ENCODE peak calls at places on chromosomes 11 and 22, in four cellular contexts. H is GM23248, O is GM23338, C is neural progenitor cell. Y is an unnamed sample.

GRCh38 chr11:62560566-62561103 is 13.1 kb downstream of the EEF1G start:
- DNase-seq in H (peak), O (peak), C (peak), Y (peak)

GRCh38 chr11:121300972-121301699 is 8.6 kb downstream of the SC5D start:
- DNase-seq in H (no peak), O (no peak), C (no peak), Y (no peak)

GRCh38 chr11:135069884-135070283 is 657.8 kb upstream of the B3GAT1 start:
- DNase-seq in H (peak), O (no peak), C (no peak), Y (no peak)

GRCh38 chr11:106524446-106524845 is 447.0 kb downstream of the AASDHPPT start:
- DNase-seq in H (no peak), O (no peak), C (no peak), Y (no peak)

GRCh38 chr22:39522567-39523300 is 2.4 kb downstream of the ATF4 start:
- DNase-seq in H (peak), O (no peak), C (peak), Y (no peak)

GRCh38 chr22:33757443-33758124 is 162.7 kb downstream of the LARGE1 start:
- DNase-seq in H (no peak), O (peak), C (peak), Y (no peak)

GRCh38 chr11:116217006-116217405 is 555.8 kb downstream of the BUD13 start:
- DNase-seq in H (peak), O (peak), C (no peak), Y (no peak)

GRCh38 chr11:72773291-72773690 is 20.6 kb downstream of the STARD10 start:
- DNase-seq in H (peak), O (no peak), C (no peak), Y (no peak)

GRCh38 chr22:27386186-27386585 is 415.4 kb downstream of the MN1 start:
- DNase-seq in H (no peak), O (no peak), C (no peak), Y (no peak)

GRCh38 chr11:96035031-96035743 is 111.3 kb upstream of the MTMR2 start:
- DNase-seq in H (no peak), O (no peak), C (no peak), Y (no peak)

GRCh38 chr22:38760477-38761201 is 4.8 kb upstream of the SUN2 start:
- DNase-seq in H (peak), O (no peak), C (peak), Y (no peak)

GRCh38 chr11:12733091-12733490 is 58.9 kb downstream of the TEAD1 start:
- DNase-seq in H (no peak), O (no peak), C (no peak), Y (no peak)

GRCh38 chr11:76854709-76855108 is 6.0 kb upstream of the ACER3 start:
- DNase-seq in H (no peak), O (no peak), C (no peak), Y (no peak)

GRCh38 chr11:116927163-116927772 is 89.8 kb upstream of the APOA1 start:
- DNase-seq in H (peak), O (no peak), C (no peak), Y (no peak)

GRCh38 chr11:1838426-1839131 is at the start of gene TNNI2:
- DNase-seq in H (no peak), O (no peak), C (no peak), Y (no peak)

GRCh38 chr22:17913705-17914282 is 110.6 kb downstream of the MICAL3 start:
- DNase-seq in H (peak), O (no peak), C (no peak), Y (no peak)

GRCh38 chr22:47189056-47189916 is 426.8 kb downstream of the TBC1D22A start:
- DNase-seq in H (no peak), O (no peak), C (no peak), Y (no peak)

GRCh38 chr11:59144579-59145345 is 2.1 kb downstream of the FAM111A start:
- DNase-seq in H (peak), O (peak), C (peak), Y (peak)

GRCh38 chr11:131895865-131896264 is 525.5 kb downstream of the NTM start:
- DNase-seq in H (peak), O (no peak), C (no peak), Y (no peak)

GRCh38 chr11:68658661-68659060 is 25.7 kb upstream of the GAL start:
- DNase-seq in H (no peak), O (no peak), C (no peak), Y (no peak)

GRCh38 chr22:44271010-44271500 is 41.7 kb downstream of the SHISAL1 start:
- DNase-seq in H (no peak), O (no peak), C (no peak), Y (no peak)

GRCh38 chr11:124868322-124869274 is 3.4 kb downstream of the ROBO3 start:
- DNase-seq in H (no peak), O (peak), C (no peak), Y (no peak)
- H3K4me2 ChIP-seq in H (no peak), O (peak), C (peak), Y (no peak)

GRCh38 chr11:57407010-57407409 is 16.6 kb upstream of the PRG2 start:
- DNase-seq in H (no peak), O (no peak), C (no peak), Y (no peak)
- H3K4me2 ChIP-seq in H (peak), O (no peak), C (no peak), Y (no peak)

GRCh38 chr11:28735511-28735910 is 627.3 kb downstream of the METTL15 start:
- DNase-seq in H (no peak), O (no peak), C (no peak), Y (peak)

GRCh38 chr11:28739489-28740280 is 631.5 kb downstream of the METTL15 start:
- DNase-seq in H (no peak), O (no peak), C (no peak), Y (no peak)

GRCh38 chr11:28730889-28731288 is 622.7 kb downstream of the METTL15 start:
- DNase-seq in H (no peak), O (no peak), C (no peak), Y (peak)

GRCh38 chr11:28738549-28738948 is 630.4 kb downstream of the METTL15 start:
- DNase-seq in H (no peak), O (no peak), C (no peak), Y (no peak)

DNA sequence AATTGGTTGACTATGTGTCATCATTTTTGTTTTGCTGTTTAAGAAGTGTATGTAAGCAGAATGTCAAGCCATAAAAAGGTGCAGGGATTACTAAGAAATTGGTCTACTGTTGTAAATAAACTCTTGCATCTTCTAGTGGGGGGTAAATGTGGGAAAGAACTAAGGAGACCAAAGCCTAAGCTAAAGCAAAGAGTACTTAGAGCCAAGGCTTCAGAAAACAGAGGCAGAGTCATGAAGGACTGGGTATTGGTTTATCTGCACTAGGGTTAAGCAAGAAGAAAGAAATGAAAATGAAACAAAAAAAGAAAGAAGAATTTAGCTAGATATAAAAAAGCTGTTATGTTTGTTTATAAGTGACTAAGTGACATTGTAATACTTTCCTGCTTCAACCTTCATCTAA is 628.1 kb downstream of the METTL15 start:
- DNase-seq in H (no peak), O (no peak), C (no peak), Y (no peak)
- H3K4me2 ChIP-seq in H (no peak), O (no peak), C (no peak), Y (peak)

GRCh38 chr11:119091966-119092879 is 7.5 kb downstream of the HMBS start:
- DNase-seq in H (peak), O (no peak), C (no peak), Y (no peak)
- H3K4me2 ChIP-seq in H (peak), O (peak), C (peak), Y (no peak)

DNA sequence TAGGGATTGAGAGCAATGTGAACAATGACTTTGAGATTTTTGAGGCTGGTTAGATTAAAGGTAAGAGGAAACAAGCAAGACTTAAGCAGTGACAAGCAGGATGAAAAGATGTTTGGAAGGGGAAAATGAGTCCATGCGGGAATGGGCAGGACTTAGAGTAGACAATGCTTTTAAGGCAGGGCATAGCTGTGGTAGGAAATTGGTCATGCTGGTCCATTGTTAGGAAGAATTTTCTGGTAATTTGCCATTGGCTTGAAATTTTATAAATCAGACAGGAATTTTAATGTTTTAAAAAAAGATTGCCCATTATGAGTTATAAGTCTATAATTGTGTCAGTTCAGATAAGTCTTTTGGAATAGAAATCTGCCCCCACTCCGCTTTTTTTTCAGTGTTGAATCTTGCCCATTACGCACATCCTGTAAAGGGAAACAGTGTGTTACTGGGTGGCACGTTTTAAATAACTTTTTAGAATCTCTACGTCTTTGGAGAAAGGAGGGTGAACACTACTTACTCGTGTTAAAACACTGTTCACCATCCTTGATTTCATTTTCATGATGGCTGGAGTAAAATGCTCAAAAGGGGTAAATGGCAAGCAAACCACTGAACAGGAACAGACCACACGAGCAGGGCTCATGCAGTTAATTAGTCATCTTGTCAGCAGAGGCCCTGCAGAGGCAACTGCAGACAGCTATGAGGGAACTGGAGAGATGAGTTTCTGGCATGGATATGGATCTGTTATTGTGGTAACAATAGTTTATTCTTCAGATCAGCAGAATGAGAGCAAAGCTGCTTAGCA is 25.0 kb downstream of the SWAP70 start:
- DNase-seq in H (peak), O (no peak), C (peak), Y (no peak)
- H3K4me2 ChIP-seq in H (peak), O (peak), C (peak), Y (no peak)

DNA sequence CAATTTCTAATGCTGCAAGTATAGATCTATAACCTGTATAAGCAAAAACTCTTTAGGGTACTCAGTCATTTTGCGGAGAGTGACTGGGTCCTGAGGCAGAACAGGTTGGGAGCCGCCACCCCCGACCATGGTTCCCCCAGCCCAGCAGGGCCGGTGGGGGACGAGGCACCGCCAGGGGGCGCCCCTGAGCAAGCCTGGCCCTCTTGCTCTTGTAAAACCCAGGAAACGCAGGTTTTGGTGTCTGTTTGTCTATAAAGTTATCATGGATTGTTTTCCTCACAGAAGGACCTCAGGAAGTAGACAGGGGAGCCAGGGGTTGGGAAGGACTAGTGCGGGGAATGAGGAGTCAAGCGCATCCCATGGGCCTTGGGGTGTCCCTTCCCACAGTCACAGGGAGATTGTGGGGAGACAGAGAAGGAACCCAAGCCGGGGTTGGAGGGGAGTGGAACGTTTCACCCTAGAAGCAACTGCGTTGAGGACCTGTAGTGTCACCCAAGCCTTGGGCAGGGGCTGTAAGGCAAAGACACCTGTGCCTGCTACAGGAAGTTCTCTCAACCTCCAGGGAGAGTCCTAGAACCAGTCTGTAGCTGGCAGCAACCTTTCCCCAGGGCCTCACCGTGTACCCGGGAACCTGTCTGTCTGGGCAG is 26.4 kb downstream of the KCTD17 start:
- DNase-seq in H (peak), O (peak), C (peak), Y (peak)
- H3K4me2 ChIP-seq in H (no peak), O (no peak), C (no peak), Y (no peak)

GRCh38 chr11:66841861-66842260 is 1.4 kb upstream of the RCE1 start:
- DNase-seq in H (no peak), O (no peak), C (no peak), Y (no peak)

GRCh38 chr11:66840317-66841091 is 2.7 kb upstream of the RCE1 start:
- DNase-seq in H (peak), O (no peak), C (no peak), Y (no peak)

GRCh38 chr11:66834539-66834845 is 8.7 kb upstream of the RCE1 start:
- DNase-seq in H (no peak), O (no peak), C (no peak), Y (no peak)

GRCh38 chr11:66834943-66835342 is 8.3 kb upstream of the RCE1 start:
- DNase-seq in H (no peak), O (no peak), C (no peak), Y (no peak)

GRCh38 chr11:66835762-66836405 is 7.4 kb upstream of the RCE1 start:
- DNase-seq in H (peak), O (no peak), C (no peak), Y (no peak)
- H3K4me2 ChIP-seq in H (peak), O (no peak), C (no peak), Y (no peak)

DNA sequence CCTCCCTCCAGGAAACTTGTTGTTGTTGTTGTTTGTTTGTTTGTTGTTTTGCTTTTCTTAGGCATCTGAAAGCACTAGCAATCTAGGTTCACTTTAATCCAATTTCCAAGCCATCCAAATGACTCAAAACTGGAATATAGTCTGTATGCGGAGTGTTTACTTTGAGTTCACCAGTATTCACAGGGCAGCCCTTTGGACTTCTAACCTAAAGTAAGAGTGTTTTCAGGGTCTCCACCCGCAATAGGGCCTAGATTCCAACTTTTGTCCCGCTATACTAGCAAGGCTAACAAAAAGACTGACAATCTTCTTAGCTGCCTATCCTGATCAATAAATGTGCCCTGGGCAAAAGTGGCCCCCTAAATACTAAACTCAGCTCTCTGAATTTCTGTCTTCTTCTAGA is 13.6 kb downstream of the PGM2L1 start:
- DNase-seq in H (no peak), O (no peak), C (no peak), Y (no peak)
- H3K4me2 ChIP-seq in H (no peak), O (no peak), C (no peak), Y (no peak)

GRCh38 chr11:61279934-61280656 is 15.0 kb downstream of the VWCE start:
- DNase-seq in H (peak), O (peak), C (no peak), Y (no peak)

GRCh38 chr11:61280883-61281580 is 14.1 kb downstream of the VWCE start:
- DNase-seq in H (no peak), O (no peak), C (no peak), Y (no peak)

GRCh38 chr11:61277973-61278565 is 17.0 kb downstream of the VWCE start:
- DNase-seq in H (no peak), O (no peak), C (no peak), Y (peak)

GRCh38 chr11:61283613-61284012 is 11.5 kb downstream of the VWCE start:
- DNase-seq in H (no peak), O (no peak), C (no peak), Y (no peak)

DNA sequence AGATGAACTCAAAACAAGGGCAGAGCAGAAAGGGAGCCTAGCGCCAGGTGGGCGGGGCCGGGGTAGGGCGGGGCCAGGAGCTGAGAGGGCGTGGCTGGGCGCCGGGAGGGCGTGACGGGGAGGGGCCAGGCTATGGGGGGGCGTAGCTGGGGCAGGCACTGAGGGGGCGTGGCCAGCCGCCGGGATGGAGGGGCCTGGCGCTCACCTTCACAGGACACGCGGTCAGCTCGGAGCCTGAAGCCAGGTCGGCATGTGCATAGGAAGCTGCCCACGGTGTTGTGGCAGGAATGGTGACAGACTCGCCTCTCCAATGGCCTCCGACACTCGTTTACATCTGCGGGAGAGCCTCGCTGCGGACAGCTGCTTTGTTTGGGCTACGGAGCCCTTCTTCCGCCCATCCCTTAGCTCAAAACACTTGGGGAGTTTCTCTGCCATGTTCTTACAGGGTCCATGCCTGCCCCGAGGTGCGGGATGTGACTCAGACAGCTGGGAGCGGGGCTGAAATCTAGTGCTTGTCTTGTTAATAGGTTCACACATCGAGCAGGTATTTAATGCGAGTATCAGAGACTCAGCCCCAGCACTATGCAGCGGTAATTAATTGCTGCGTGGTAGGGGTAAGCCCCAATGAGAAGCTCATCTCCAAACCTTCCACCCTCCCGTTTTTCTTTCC is 13.4 kb downstream of the VWCE start:
- DNase-seq in H (peak), O (peak), C (peak), Y (no peak)
- H3K4me2 ChIP-seq in H (no peak), O (peak), C (peak), Y (peak)

Y was measured in MM.1S.